ENCODE peak calls at places on chromosomes 6 and 20, in six cellular contexts. X is pancreas; N is esophagus squamous epithelium; Z is keratinocyte; U is H7; L is naive thymus-derived CD4-positive, alpha-beta T cell. M is an unnamed sample. For H3K36me3 and H3K27me3, the result is how much of the 10 kb centered on the place peaks cover.

GRCh38 chr6:169188051-169188863 is 65.4 kb downstream of the THBS2 start:
- DNase-seq in X (no peak), N (no peak), Z (no peak), U (peak), L (no peak), M (peak)

GRCh38 chr6:145148392-145149175 is 586.7 kb downstream of the EPM2A start:
- DNase-seq in X (no peak), N (no peak), Z (peak), U (no peak), L (no peak), M (peak)

GRCh38 chr6:81981812-81982211 is 229.3 kb upstream of the TENT5A start:
- DNase-seq in X (no peak), N (no peak), Z (no peak), U (no peak), L (no peak), M (no peak)

GRCh38 chr6:101163611-101164010 is 229.9 kb upstream of the GRIK2 start:
- DNase-seq in X (no peak), N (no peak), Z (no peak), U (peak), L (no peak), M (no peak)

GRCh38 chr6:159084493-159085091 is 39.8 kb upstream of the TAGAP start:
- DNase-seq in X (no peak), N (no peak), Z (no peak), U (no peak), L (no peak), M (no peak)

GRCh38 chr20:34049389-34049788 is 55.7 kb downstream of the RALY start:
- DNase-seq in X (no peak), N (no peak), Z (no peak), U (no peak), L (no peak), M (no peak)

GRCh38 chr6:142760152-142760551 is 184.8 kb downstream of the HIVEP2 start:
- DNase-seq in X (no peak), N (no peak), Z (no peak), U (no peak), L (no peak), M (peak)

GRCh38 chr6:166402582-166403277 is 20.0 kb upstream of the MPC1 start:
- DNase-seq in X (no peak), N (no peak), Z (no peak), U (no peak), L (no peak), M (peak)

GRCh38 chr6:148432405-148433195 is 90.0 kb downstream of the SASH1 start:
- DNase-seq in X (no peak), N (no peak), Z (no peak), U (no peak), L (no peak), M (no peak)

GRCh38 chr6:134464690-134465411 is 146.9 kb upstream of the SGK1 start:
- DNase-seq in X (no peak), N (no peak), Z (peak), U (no peak), L (no peak), M (peak)

GRCh38 chr6:154482858-154483257 is 27.6 kb downstream of the CNKSR3 start:
- DNase-seq in X (no peak), N (no peak), Z (no peak), U (no peak), L (no peak), M (no peak)

GRCh38 chr6:106924699-106925523 is 49.6 kb downstream of the CD24 start:
- DNase-seq in X (peak), N (no peak), Z (no peak), U (no peak), L (no peak), M (no peak)

GRCh38 chr6:4103929-4104328 is 25.0 kb upstream of the FAM217A start:
- DNase-seq in X (no peak), N (no peak), Z (peak), U (no peak), L (no peak), M (no peak)

GRCh38 chr20:1265226-1265915 is 723 bp upstream of the SNPH start:
- DNase-seq in X (no peak), N (no peak), Z (no peak), U (no peak), L (no peak), M (no peak)

GRCh38 chr6:67141012-67141411 is 1434.0 kb upstream of the EYS start:
- DNase-seq in X (no peak), N (no peak), Z (no peak), U (no peak), L (no peak), M (no peak)

GRCh38 chr6:111918825-111919224 is 45.6 kb upstream of the FYN start:
- DNase-seq in X (no peak), N (no peak), Z (no peak), U (no peak), L (no peak), M (peak)

GRCh38 chr6:156992396-156992795 is 215.2 kb downstream of the ARID1B start:
- DNase-seq in X (no peak), N (no peak), Z (no peak), U (no peak), L (no peak), M (no peak)
- H3K4me3 ChIP-seq in X (no peak), N (no peak), Z (no peak), U (no peak), L (no peak), M (no peak)

DNA sequence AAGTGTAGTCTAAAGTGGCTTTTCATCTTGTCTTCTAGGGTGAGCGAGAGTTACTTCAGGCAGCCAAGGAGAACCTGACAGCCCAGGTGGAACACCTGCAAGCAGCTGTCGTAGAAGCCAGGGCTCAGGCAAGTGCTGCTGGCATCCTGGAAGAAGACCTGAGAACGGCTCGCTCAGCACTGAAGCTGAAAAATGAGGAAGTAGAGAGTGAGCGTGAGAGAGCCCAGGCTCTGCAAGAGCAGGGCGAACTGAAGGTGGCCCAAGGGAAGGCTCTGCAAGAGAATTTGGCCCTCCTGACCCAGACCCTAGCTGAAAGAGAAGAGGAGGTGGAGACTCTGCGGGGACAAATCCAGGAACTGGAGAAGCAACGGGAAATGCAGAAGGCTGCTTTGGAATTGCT is 27.1 kb downstream of the C20orf173 start:
- DNase-seq in X (no peak), N (no peak), Z (no peak), U (no peak), L (no peak), M (no peak)
- H3K36me3 ChIP-seq in X (under half), N (half or more), Z (under half), U (half or more), L (half or more), M (half or more)

GRCh38 chr20:21105429-21106170 is 558 bp downstream of the LINC00237 start:
- DNase-seq in X (peak), N (no peak), Z (no peak), U (peak), L (peak), M (no peak)
- H3K27me3 ChIP-seq in X (under half), N (half or more), Z (half or more), U (half or more), L (under half), M (under half)

DNA sequence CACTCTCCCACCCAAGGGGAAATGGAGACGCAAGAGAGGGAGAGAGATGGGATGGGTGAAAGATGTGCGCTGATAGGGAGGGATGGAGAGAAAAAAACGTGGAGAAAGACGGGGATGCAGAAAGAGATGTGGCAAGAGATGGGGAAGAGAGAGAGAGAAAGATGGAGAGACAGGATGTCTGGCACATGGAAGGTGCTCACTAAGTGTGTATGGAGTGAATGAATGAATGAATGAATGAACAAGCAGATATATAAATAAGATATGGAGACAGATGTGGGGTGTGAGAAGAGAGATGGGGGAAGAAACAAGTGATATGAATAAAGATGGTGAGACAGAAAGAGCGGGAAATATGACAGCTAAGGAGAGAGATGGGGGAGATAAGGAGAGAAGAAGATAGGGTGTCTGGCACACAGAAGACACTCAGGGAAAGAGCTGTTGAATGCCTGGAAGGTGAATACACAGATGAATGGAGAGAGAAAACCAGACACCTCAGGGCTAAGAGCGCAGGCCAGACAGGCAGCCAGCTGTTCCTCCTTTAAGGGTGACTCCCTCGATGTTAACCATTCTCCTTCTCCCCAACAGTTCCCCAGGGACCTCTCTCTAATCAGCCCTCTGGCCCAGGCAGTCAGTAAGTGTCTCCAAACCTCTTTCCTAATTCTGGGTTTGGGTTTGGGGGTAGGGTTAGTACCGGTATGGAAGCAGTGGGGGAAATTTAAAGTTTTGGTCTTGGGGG is 753 bp downstream of the TNF start:
- DNase-seq in X (no peak), N (no peak), Z (no peak), U (peak), L (no peak), M (no peak)
- H3K4me3 ChIP-seq in X (no peak), N (peak), Z (peak), U (no peak), L (peak), M (no peak)

DNA sequence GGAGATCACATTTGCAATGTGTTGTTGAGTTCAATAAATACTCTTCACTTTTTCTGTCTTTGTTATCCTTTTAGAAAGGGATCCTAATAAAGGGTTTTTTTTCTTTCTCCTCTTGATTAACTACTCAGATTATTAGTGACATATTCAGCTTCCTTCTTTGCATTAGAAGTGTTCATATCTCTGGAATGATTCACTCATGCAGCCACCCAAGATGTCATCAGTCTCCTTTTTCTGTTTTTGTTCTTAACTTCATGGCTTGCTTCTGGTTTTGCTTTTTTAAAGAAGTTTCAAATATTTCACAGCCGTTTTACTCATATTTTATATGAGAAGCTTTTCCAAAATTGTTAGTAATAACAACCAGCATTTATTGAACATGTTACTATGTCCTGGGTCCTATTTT is 187.6 kb downstream of the TMEM242 start:
- DNase-seq in X (no peak), N (no peak), Z (no peak), U (no peak), L (no peak), M (no peak)
- H3K36me3 ChIP-seq in X (under half), N (half or more), Z (under half), U (under half), L (half or more), M (under half)

GRCh38 chr6:149919834-149920225 is 3.1 kb downstream of the RAET1G start:
- DNase-seq in X (peak), N (no peak), Z (no peak), U (no peak), L (no peak), M (no peak)

GRCh38 chr6:149917679-149918078 is 5.2 kb downstream of the RAET1G start:
- DNase-seq in X (peak), N (no peak), Z (no peak), U (no peak), L (no peak), M (no peak)

GRCh38 chr6:149921361-149921760 is 1.6 kb downstream of the RAET1G start:
- DNase-seq in X (peak), N (no peak), Z (no peak), U (no peak), L (no peak), M (no peak)

GRCh38 chr6:149915970-149916865 is 6.7 kb downstream of the RAET1G start:
- DNase-seq in X (peak), N (no peak), Z (no peak), U (no peak), L (no peak), M (no peak)

GRCh38 chr6:149918151-149918905 is 4.6 kb downstream of the RAET1G start:
- DNase-seq in X (peak), N (no peak), Z (no peak), U (no peak), L (no peak), M (no peak)
- H3K27me3 ChIP-seq in X (under half), N (under half), Z (under half), U (under half), L (under half), M (under half)

DNA sequence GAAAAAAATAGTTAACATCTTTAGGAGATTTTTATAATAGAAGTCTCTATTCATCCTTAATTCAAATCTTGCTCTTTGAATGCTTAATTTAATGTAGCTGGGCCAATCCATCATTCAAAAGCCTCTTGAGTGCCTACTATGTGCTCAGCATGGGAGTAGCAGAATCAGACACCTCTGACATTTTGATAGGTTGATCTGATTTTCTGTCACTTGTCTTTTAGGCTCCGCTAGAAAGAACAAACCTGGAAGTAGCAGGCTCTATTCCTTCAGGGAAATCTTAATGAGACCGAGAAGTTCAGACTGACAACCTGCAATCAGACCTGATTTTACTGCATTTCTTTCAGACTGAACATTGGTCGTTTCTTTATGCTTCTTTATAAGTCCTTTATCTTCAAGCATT is 588.6 kb upstream of the MANEA start:
- DNase-seq in X (no peak), N (no peak), Z (no peak), U (no peak), L (no peak), M (no peak)
- H3K4me3 ChIP-seq in X (no peak), N (no peak), Z (no peak), U (no peak), L (no peak), M (no peak)

GRCh38 chr20:48959902-48960550 is 38.5 kb downstream of the ARFGEF2 start:
- DNase-seq in X (no peak), N (no peak), Z (no peak), U (no peak), L (no peak), M (no peak)

GRCh38 chr20:48957053-48957481 is 35.6 kb downstream of the ARFGEF2 start:
- DNase-seq in X (no peak), N (no peak), Z (no peak), U (no peak), L (no peak), M (no peak)

GRCh38 chr20:48958743-48959142 is 37.2 kb downstream of the ARFGEF2 start:
- DNase-seq in X (no peak), N (no peak), Z (no peak), U (no peak), L (no peak), M (no peak)

GRCh38 chr20:48956052-48956451 is 34.5 kb downstream of the ARFGEF2 start:
- DNase-seq in X (no peak), N (no peak), Z (no peak), U (no peak), L (no peak), M (no peak)

DNA sequence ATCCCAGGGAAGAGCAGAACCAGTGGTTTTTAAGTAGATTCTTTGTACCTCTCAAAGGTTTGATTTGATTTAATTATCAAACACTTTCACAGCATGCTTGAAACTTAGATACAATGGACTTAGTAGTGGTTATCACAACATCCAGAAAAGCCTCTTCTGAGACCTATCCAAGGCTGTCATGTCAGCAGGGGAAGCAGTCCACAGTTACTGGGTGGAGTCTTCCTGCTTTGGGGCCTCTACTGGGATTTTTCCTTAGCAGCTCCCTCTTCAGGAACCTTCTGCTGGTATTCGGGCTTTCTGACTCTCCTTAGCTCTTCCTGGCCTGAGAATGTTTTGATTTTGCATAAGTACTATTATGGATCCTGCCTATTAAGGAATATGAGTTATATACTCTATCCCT is 36.0 kb downstream of the ARFGEF2 start:
- DNase-seq in X (no peak), N (no peak), Z (no peak), U (no peak), L (no peak), M (no peak)
- H3K36me3 ChIP-seq in X (half or more), N (half or more), Z (under half), U (under half), L (half or more), M (half or more)

DNA sequence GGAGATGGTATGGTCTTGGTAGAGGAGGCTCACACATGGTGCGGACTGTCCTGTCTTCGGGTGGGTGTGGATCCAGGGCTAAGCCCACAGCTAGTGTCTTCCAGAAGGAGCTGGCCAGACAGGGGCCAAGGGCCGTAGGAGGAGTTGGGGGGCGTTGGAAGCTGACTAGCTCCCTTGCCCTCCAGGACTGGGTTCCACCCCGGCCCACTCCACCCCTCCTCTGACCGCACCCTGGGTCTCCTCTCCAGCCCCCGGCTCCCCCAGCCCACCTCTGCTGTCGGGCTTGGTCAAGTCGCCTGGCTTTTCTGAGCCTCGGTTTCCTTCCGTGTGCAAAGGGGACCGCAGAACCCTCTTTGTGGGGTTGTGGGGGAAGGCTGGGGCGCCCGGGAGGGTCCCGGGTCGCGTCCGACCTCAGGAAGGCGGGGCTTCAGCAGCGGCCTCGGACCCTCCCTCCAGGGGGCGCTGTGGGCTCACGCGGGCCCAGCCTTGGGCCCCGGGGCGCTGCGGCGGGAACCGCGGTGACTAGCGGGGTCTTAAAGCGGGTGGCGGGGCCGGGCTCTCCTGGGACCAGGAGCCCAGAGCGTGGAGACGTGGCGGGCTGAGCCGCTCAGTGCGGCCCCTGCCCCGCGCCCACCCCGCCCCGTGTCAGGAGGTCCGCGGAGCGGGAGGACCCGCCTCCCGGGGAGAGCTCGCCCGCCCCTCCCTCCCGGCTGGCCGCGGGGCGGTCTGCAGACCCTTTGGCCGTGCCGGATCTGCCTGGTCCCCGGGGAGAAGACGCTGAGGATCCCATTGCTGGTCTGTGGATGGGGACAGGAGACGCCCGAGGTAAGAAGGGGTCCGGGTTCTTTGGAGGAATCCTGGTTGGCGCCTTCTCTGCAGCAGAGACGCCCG is 5.4 kb downstream of the NPBWR2 start:
- DNase-seq in X (peak), N (no peak), Z (no peak), U (peak), L (peak), M (peak)
- H3K27me3 ChIP-seq in X (under half), N (half or more), Z (under half), U (under half), L (under half), M (under half)

GRCh38 chr6:13446371-13446770 is 41.0 kb downstream of the GFOD1 start:
- DNase-seq in X (no peak), N (no peak), Z (no peak), U (no peak), L (no peak), M (no peak)

GRCh38 chr6:13445744-13446115 is 41.7 kb downstream of the GFOD1 start:
- DNase-seq in X (no peak), N (no peak), Z (no peak), U (no peak), L (no peak), M (no peak)

GRCh38 chr6:13445005-13445743 is 42.2 kb downstream of the GFOD1 start:
- DNase-seq in X (peak), N (no peak), Z (peak), U (peak), L (peak), M (peak)

GRCh38 chr6:13441778-13442177 is 45.6 kb downstream of the GFOD1 start:
- DNase-seq in X (no peak), N (no peak), Z (no peak), U (no peak), L (no peak), M (no peak)

DNA sequence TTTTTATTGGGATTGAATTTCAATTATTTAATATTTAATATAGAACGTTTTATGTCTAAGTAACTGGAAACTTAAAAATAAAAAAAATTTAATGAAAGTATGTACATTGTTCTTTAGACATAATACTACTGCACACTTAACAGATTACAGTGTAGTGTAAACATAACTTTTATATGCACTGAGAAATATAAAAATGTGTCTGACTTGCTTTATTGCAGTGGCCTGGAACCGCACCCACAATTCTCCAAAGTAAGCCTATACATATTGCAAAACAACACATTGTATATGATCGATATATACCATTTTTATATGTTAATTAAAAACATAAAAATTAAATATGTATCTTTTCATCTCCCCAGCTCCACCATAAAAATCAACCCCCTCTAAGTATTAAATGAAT is 42.8 kb downstream of the GFOD1 start:
- DNase-seq in X (no peak), N (no peak), Z (no peak), U (no peak), L (no peak), M (no peak)
- H3K4me3 ChIP-seq in X (no peak), N (no peak), Z (no peak), U (no peak), L (no peak), M (no peak)